ENCODE peak calls at places on chromosomes 13 and 19, in eight cellular contexts. E is AG10803, I is WTC11, H is SK-N-SH, R is cardiac fibroblast, X is fibroblast of the aortic adventitia, O is endothelial cell, L is nephron progenitor cell. D is an unnamed sample.

GRCh38 chr13:20969182-20969581 is 66.6 kb upstream of the XPO4 start:
- DNase-seq in I (no peak), E (peak), X (peak), H (no peak), O (no peak), L (no peak), R (no peak), D (no peak)

GRCh38 chr13:106078191-106078590 is 457.3 kb downstream of the EFNB2 start:
- DNase-seq in O (no peak), I (no peak), X (peak), R (peak), L (no peak), E (no peak), H (no peak), D (no peak)

GRCh38 chr13:59024434-59024833 is 1139.3 kb downstream of the DIAPH3 start:
- DNase-seq in O (no peak), X (no peak), L (no peak), I (no peak), H (no peak), E (no peak), R (no peak), D (no peak)

GRCh38 chr19:58572026-58572817 is 913 bp downstream of the MZF1 start:
- DNase-seq in I (no peak), H (no peak), X (no peak), R (no peak), O (no peak), E (no peak), L (no peak), D (no peak)

GRCh38 chr19:22332924-22333323 is 46.7 kb downstream of the ZNF729 start:
- DNase-seq in H (no peak), R (no peak), L (no peak), E (no peak), X (no peak), I (no peak), O (no peak), D (no peak)

GRCh38 chr19:7874080-7874856 is at the start of gene PRR36:
- DNase-seq in O (peak), L (peak), R (no peak), H (peak), I (peak), X (no peak), E (no peak), D (peak)

GRCh38 chr19:14369399-14370168 is 11.7 kb upstream of the ADGRE5 start:
- DNase-seq in L (no peak), E (peak), H (no peak), O (no peak), I (no peak), R (peak), X (peak), D (no peak)

GRCh38 chr19:7355151-7355845 is 6.6 kb downstream of the ARHGEF18 start:
- DNase-seq in X (peak), L (no peak), R (peak), I (no peak), H (no peak), E (peak), O (no peak), D (no peak)

GRCh38 chr19:1265611-1266115 is 3.5 kb upstream of the CIRBP start:
- DNase-seq in O (no peak), L (no peak), R (peak), X (peak), I (no peak), H (no peak), E (peak), D (peak)

GRCh38 chr19:50460161-50460765 is 16.0 kb upstream of the EMC10 start:
- DNase-seq in O (no peak), X (peak), I (no peak), L (no peak), R (peak), E (peak), H (no peak), D (no peak)

GRCh38 chr19:49113762-49114629 is at the start of gene LIN7B:
- DNase-seq in I (peak), O (peak), X (peak), E (peak), L (peak), H (peak), R (peak), D (peak)

GRCh38 chr19:40778865-40779284 is 828 bp downstream of the RAB4B start:
- DNase-seq in O (no peak), X (no peak), R (no peak), E (no peak), H (no peak), I (no peak), L (no peak), D (no peak)

DNA sequence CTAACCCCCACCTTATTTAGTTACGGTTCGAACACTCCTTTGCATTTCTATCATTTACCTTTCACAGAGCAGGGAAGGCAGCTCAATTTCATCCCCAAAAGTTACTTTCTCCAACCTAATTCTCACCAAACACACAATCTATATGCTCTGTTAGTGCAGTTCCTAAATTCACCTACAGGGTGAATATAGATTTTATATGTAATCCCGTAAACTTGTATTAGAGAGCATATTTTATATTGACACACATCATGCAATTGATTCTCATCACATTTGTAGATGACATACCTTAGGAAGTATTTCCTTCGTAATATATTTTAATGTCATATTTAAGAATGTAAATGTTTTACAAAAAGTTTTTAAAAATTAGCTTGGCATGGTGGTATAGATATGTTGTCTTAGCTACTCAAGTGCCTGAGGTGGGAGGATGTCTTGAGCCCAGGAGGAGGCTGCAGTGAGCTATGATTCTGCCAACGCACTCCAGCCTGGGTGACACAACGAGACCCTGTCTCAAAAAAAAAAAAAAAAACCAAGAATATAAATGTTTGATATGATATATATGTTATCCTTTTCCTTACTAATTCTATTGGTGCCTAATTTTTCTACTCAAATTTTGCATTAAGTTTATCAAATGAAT is 57.3 kb upstream of the TNFRSF19 start:
- DNase-seq in O (no peak), L (no peak), X (no peak), E (no peak), R (no peak), H (no peak), I (no peak), D (no peak)
- TF ChIP-seq CTCF in O (peak), L (no peak), X (peak), E (peak), R (no peak), H (peak), I (peak), D (peak)

GRCh38 chr19:55483681-55484361 is 1.2 kb upstream of the NAT14 start:
- DNase-seq in E (no peak), I (no peak), O (no peak), R (no peak), H (no peak), X (no peak), L (no peak), D (peak)

GRCh38 chr19:55486043-55486970 is 1.3 kb downstream of the NAT14 start:
- DNase-seq in E (peak), H (peak), O (no peak), R (no peak), I (no peak), X (peak), L (no peak), D (no peak)

GRCh38 chr19:55484571-55485438 is at the start of gene NAT14:
- DNase-seq in I (peak), E (peak), L (peak), R (peak), H (peak), O (peak), X (peak), D (peak)

GRCh38 chr19:55486971-55487883 is 1.0 kb upstream of the SSC5D start:
- DNase-seq in H (peak), R (peak), L (peak), O (no peak), X (peak), E (peak), I (no peak), D (peak)

DNA sequence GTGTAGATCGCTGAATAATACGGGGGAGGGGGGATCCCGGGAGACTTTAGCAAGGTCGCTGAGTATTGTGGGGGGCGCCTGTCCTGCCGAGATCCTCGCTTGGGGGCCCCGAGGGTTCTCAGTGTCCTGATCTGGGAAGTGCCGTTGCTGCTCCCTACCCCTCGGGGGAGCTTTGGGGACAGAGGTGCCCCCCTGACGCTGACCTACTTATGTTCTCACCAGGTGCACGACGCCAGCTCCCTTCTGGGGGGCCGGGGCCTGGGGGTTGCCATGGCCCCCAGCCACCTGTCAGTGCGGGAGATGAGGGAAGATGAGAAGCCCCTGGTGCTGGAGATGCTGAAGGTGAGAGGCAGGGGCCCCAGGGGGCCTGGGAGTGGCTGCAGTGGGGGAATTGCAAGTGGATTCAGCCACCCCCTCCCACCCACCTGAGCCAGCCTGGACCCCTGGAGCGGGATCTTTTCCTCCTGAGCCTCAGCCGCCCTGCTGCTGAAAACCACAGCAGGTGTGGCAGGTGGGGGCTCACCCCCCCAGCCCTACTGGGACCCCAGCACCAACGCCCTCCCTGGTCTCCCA is 537 bp downstream of the NAT14 start:
- DNase-seq in L (no peak), X (no peak), R (no peak), O (no peak), E (no peak), H (no peak), I (no peak), D (no peak)
- TF ChIP-seq CTCF in L (no peak), X (no peak), R (no peak), O (no peak), E (no peak), H (no peak), I (no peak), D (no peak)

GRCh38 chr19:23509686-23510450 is 114.6 kb upstream of the ZNF91 start:
- DNase-seq in X (no peak), L (no peak), I (no peak), O (no peak), E (no peak), H (no peak), R (no peak), D (no peak)
- TF ChIP-seq CTCF in X (no peak), L (no peak), I (no peak), O (no peak), E (no peak), H (no peak), R (no peak), D (no peak)

GRCh38 chr13:110600980-110601379 is 14.4 kb upstream of the NAXD start:
- DNase-seq in I (no peak), E (no peak), L (no peak), O (no peak), R (no peak), H (no peak), X (no peak), D (no peak)
- TF ChIP-seq CTCF in I (no peak), E (no peak), L (no peak), O (no peak), R (no peak), H (no peak), X (no peak), D (no peak)

DNA sequence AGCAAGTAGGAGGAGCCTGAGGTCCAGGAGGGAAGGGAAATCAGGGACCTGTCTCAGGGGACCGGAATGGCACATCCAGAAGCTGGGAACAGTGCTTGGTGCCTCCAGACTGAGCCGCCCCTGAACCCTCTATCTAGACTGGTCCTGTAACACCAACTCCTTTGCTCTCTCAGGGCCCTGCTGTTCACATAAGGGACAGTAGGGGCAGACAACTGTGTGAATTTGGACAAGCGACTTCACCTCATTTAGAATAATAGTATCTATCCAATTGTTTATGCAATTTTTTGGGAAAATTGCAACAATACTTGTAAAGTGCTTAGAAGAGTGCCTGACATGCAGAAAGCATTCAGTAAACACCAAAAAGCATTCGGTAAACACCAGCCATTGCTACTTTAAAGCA is 14.0 kb downstream of the SYMPK start:
- DNase-seq in O (no peak), H (no peak), E (no peak), R (no peak), X (peak), I (no peak), L (no peak), D (no peak)
- TF ChIP-seq CTCF in O (no peak), H (peak), E (peak), R (peak), X (peak), I (peak), L (peak), D (peak)

D was measured in glutamatergic neuron.